ENCODE peak calls at places on chromosomes 11 and 22, in ten cellular contexts. L is A549, A is GM06990, P is body of pancreas, Y is right lobe of liver, B is bronchial epithelial cell, J is colonic mucosa, H is fibroblast of lung, O is fibroblast of the aortic adventitia, W is sigmoid colon. T is an unnamed sample.

GRCh38 chr11:57240757-57241156 is 3.7 kb upstream of the APLNR start:
- DNase-seq in L (no peak), A (no peak), P (no peak), Y (no peak), B (no peak), J (no peak), H (no peak), O (no peak), W (no peak), T (no peak)

GRCh38 chr11:115199501-115199900 is 304.7 kb downstream of the CADM1 start:
- DNase-seq in L (no peak), A (no peak), P (no peak), Y (no peak), B (no peak), J (no peak), H (no peak), O (no peak), W (no peak), T (no peak)

GRCh38 chr22:43346521-43346929 is 3.4 kb upstream of the SCUBE1 start:
- DNase-seq in L (peak), A (peak), P (peak), Y (peak), B (peak), J (peak), H (peak), O (peak), W (peak), T (peak)

GRCh38 chr11:101458161-101458560 is 125.6 kb downstream of the TRPC6 start:
- DNase-seq in L (no peak), A (no peak), P (no peak), Y (no peak), B (peak), J (no peak), H (no peak), O (no peak), W (no peak), T (no peak)

GRCh38 chr11:44143987-44144909 is 48.8 kb downstream of the EXT2 start:
- DNase-seq in L (no peak), A (no peak), P (no peak), Y (no peak), B (peak), J (no peak), H (no peak), O (no peak), W (no peak), T (no peak)

GRCh38 chr11:65169164-65169641 is 830 bp upstream of the SPDYC start:
- DNase-seq in L (no peak), A (peak), P (no peak), Y (no peak), B (no peak), J (no peak), H (no peak), O (no peak), W (no peak), T (peak)

GRCh38 chr11:134691474-134691873 is 279.4 kb upstream of the B3GAT1 start:
- DNase-seq in L (no peak), A (no peak), P (no peak), Y (no peak), B (no peak), J (no peak), H (no peak), O (no peak), W (no peak), T (no peak)

GRCh38 chr22:35995345-35995744 is 33.3 kb downstream of the RBFOX2 start:
- DNase-seq in L (no peak), A (no peak), P (no peak), Y (no peak), B (no peak), J (no peak), H (no peak), O (no peak), W (no peak), T (peak)

GRCh38 chr11:34345012-34345804 is 12.6 kb downstream of the ABTB2 start:
- DNase-seq in L (peak), A (no peak), P (peak), Y (peak), B (peak), J (peak), H (peak), O (peak), W (peak), T (peak)

GRCh38 chr22:50728523-50728931 is 9.5 kb upstream of the ACR start:
- DNase-seq in L (no peak), A (no peak), P (no peak), Y (no peak), B (no peak), J (no peak), H (no peak), O (no peak), W (peak), T (no peak)

GRCh38 chr11:65225284-65226102 is 36.3 kb upstream of the POLA2 start:
- DNase-seq in L (no peak), A (peak), P (peak), Y (peak), B (peak), J (peak), H (peak), O (peak), W (peak), T (peak)

GRCh38 chr11:110295487-110296225 is 758 bp downstream of the RDX start:
- DNase-seq in L (no peak), A (peak), P (peak), Y (peak), B (no peak), J (peak), H (peak), O (peak), W (peak), T (peak)

GRCh38 chr11:59191899-59192298 is 20.0 kb downstream of the DTX4 start:
- DNase-seq in L (no peak), A (no peak), P (no peak), Y (no peak), B (no peak), J (no peak), H (no peak), O (no peak), W (no peak), T (no peak)
- TF ChIP-seq CTCF in L (no peak), A (no peak), P (no peak), Y (no peak), B (no peak), J (no peak), H (no peak), O (no peak), W (no peak), T (no peak)

DNA sequence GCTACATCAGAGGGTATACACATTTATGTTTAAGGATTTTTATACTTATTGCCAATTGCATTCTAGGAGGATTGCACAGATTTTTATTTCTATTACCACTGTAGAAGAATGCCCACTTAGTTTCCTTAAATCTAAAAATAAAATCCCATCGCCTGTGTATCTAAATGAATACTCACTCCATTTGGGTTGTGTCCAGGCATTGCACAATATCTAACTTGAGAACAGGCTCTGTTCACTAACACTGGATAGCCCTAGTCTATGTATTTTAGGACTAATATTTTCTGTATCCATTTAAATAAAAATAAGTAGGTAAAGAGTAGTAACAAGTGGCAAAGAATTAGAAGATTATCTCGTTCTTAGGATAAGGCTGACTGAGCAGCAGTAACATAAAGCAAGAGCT is 4.1 kb downstream of the C11orf52 start:
- DNase-seq in L (no peak), A (no peak), P (peak), Y (no peak), B (peak), J (peak), H (peak), O (peak), W (peak), T (peak)
- H3K4me3 ChIP-seq in L (no peak), A (no peak), P (no peak), Y (no peak), B (no peak), J (no peak), H (no peak), O (no peak), W (no peak), T (no peak)

DNA sequence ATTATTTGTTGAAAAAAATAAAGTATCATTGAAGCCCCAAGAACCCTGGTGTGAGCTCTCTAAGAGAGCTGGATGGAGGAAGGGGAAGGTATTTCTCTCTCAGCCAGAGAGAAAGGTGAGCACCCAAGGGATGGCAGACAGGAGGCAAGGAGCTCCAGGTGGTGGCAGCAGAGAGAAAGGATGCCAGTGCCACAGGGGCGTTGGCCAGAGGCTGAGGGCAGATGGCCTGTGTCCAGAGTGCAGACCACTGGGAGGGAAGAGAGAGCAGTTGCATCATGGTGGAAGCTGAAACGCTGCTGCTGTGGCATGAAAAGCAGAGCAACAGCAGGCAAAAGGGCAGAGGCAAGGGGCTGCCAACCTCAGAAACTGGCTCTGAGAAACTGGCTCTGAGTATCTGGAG is 8.5 kb downstream of the SPON1 start:
- DNase-seq in L (peak), A (no peak), P (no peak), Y (peak), B (peak), J (peak), H (peak), O (peak), W (no peak), T (no peak)
- TF ChIP-seq CTCF in L (peak), A (peak), P (no peak), Y (peak), B (peak), J (peak), H (peak), O (peak), W (no peak), T (peak)

DNA sequence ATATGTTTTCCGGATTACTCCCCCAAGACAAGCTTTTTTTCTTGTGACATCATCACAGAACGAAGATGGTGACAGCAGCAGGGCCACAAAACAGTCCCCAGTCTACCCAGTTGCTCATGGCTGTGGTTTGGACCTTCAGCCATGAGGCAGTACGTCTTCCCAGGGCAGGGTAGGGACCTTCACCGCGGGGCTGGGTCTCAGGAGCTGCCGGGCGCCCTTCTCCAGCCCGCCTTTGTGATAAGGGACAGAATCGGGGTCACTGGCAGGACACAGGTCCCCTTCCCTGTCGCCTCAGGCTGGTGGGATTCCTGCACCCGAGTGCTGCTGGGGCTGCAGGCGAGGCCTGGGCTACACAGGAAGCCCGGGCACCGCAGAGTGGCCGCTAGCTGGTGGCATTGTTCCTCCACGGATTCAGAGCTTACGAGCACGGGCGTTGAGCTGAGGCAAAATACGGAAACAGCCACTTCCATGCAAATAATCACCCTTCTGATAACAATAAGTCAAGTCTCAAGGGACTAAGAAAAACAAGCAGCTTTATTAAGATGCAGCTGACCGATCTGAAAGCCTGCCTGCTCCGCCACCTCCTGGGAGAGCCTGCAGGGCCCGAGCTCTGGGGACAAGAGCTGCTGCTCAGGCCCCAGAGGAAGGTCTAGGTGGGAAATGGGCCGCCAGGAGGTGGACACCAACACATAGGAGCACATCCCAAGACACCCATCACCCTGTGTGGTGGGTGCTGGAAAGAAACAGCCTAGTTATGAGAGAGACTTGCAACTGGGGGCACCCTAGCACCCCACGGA is 12.3 kb downstream of the TBX1 start:
- DNase-seq in L (no peak), A (peak), P (no peak), Y (peak), B (no peak), J (no peak), H (no peak), O (no peak), W (no peak), T (no peak)
- H3K4me3 ChIP-seq in L (no peak), A (no peak), P (no peak), Y (no peak), B (no peak), J (no peak), H (no peak), O (no peak), W (no peak), T (no peak)

GRCh38 chr22:17513612-17514011 is 49.7 kb upstream of the SLC25A18 start:
- DNase-seq in L (no peak), A (no peak), P (no peak), Y (no peak), B (no peak), J (no peak), H (no peak), O (no peak), W (no peak), T (no peak)

GRCh38 chr22:17508110-17508509 is 55.2 kb upstream of the SLC25A18 start:
- DNase-seq in L (no peak), A (no peak), P (no peak), Y (no peak), B (no peak), J (no peak), H (no peak), O (no peak), W (no peak), T (no peak)

GRCh38 chr22:17518379-17518778 is 44.9 kb upstream of the SLC25A18 start:
- DNase-seq in L (no peak), A (no peak), P (no peak), Y (no peak), B (no peak), J (no peak), H (no peak), O (no peak), W (no peak), T (no peak)

GRCh38 chr22:17514092-17514491 is 49.2 kb upstream of the SLC25A18 start:
- DNase-seq in L (no peak), A (no peak), P (no peak), Y (no peak), B (no peak), J (no peak), H (no peak), O (no peak), W (no peak), T (no peak)

DNA sequence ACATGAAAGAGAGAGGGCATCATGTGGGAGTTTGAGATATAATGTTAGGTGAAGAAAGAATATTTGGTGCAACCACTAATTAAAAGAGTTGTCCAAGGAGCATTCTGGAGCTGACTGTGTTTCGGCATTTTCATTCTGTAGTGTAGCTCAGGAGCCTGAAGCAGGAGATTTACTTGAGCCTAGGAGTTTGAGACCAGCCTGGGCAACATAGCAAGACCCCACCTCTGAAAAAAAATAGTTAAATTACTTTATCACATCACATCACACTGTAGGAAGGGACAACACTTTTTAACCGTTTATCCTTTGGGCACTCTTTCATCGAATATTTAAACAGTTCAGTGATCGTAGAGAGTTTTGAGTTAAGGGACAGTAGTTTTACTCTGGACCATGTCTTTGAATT is 50.3 kb upstream of the SLC25A18 start:
- DNase-seq in L (no peak), A (no peak), P (no peak), Y (no peak), B (no peak), J (no peak), H (no peak), O (no peak), W (no peak), T (no peak)
- TF ChIP-seq CTCF in L (no peak), A (no peak), P (no peak), Y (no peak), B (no peak), J (no peak), H (no peak), O (no peak), W (no peak), T (no peak)

DNA sequence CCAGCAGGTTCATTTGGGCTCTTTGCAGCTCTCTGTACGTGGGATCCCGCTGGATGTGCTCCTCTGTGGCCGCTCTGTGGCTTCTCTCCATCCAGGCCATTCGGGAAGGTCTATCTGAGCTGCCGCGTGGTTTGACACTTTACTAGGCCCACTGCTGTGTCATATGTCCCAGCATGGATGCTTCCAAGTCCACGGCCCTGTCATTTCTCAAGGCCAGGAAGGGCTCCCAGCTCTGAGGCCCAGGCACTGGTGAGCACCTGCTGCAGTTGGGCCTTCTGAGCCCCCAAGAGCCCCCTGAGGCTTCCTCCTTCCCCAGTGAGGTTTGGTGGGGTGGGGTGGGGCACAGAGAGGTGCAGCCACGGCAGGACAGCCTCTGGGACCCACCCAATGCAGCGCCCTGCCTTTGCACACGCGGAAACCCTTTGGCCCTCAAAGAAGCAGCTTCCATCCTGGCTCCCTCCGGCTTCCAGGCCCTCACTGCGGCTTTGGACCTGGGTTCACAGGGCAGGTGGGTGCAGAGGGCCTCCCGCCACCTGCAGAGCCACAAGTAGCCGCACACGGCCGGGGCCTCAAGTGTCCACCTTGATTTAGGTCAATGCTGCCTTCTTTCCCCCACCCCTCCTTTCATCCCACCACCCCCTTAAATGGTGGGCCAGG is 44.5 kb upstream of the FGF3 start:
- DNase-seq in L (no peak), A (no peak), P (no peak), Y (no peak), B (no peak), J (no peak), H (no peak), O (no peak), W (no peak), T (no peak)
- H3K4me3 ChIP-seq in L (no peak), A (no peak), P (no peak), Y (no peak), B (no peak), J (no peak), H (no peak), O (no peak), W (no peak), T (no peak)

GRCh38 chr11:41201156-41201555 is 258.3 kb downstream of the LRRC4C start:
- DNase-seq in L (no peak), A (no peak), P (no peak), Y (no peak), B (peak), J (no peak), H (peak), O (no peak), W (no peak), T (no peak)
- TF ChIP-seq CTCF in L (peak), A (peak), P (no peak), Y (peak), B (peak), J (no peak), H (no peak), O (no peak), W (no peak), T (peak)

GRCh38 chr11:130241697-130242096 is 73.0 kb downstream of the ZBTB44 start:
- DNase-seq in L (no peak), A (no peak), P (no peak), Y (no peak), B (no peak), J (no peak), H (no peak), O (no peak), W (no peak), T (no peak)
- H3K4me3 ChIP-seq in L (no peak), A (no peak), P (no peak), Y (no peak), B (no peak), J (no peak), H (no peak), O (no peak), W (no peak), T (no peak)

GRCh38 chr22:28904211-28904808 is 20.9 kb downstream of the ZNRF3 start:
- DNase-seq in L (no peak), A (no peak), P (no peak), Y (no peak), B (peak), J (no peak), H (peak), O (peak), W (no peak), T (no peak)
- TF ChIP-seq CTCF in L (no peak), A (no peak), P (no peak), Y (no peak), B (no peak), J (no peak), H (no peak), O (no peak), W (no peak), T (no peak)

T was measured in brain microvascular endothelial cell.